ENCODE peak calls at places on chromosomes 7 and 10, in seven cellular contexts. One of them, this sample, is unnamed.

GRCh38 chr7:3760696-3761095 is 459.6 kb downstream of the SDK1 start:
- DNase-seq in ascending aorta: no peak
- DNase-seq in Karpas-422: no peak
- DNase-seq in cardiac muscle cell: no peak
- DNase-seq in lower lobe of right lung: no peak
- DNase-seq in HCT116: no peak
- DNase-seq in Caco-2: no peak
- DNase-seq in this sample: no peak

GRCh38 chr7:97004931-97005763 is at the start of gene DLX6:
- DNase-seq in HCT116: no peak
- DNase-seq in lower lobe of right lung: no peak
- DNase-seq in Caco-2: peak; percentile 90
- DNase-seq in Karpas-422: no peak
- DNase-seq in cardiac muscle cell: peak; percentile 32
- DNase-seq in ascending aorta: no peak
- DNase-seq in this sample: no peak

GRCh38 chr7:85529831-85530230 is 343.0 kb upstream of the SEMA3D start:
- DNase-seq in Caco-2: no peak
- DNase-seq in ascending aorta: no peak
- DNase-seq in cardiac muscle cell: peak; percentile 87
- DNase-seq in Karpas-422: no peak
- DNase-seq in lower lobe of right lung: no peak
- DNase-seq in HCT116: no peak
- DNase-seq in this sample: no peak

GRCh38 chr7:17559388-17559787 is 260.9 kb downstream of the AHR start:
- DNase-seq in lower lobe of right lung: no peak
- DNase-seq in Karpas-422: no peak
- DNase-seq in Caco-2: no peak
- DNase-seq in cardiac muscle cell: no peak
- DNase-seq in ascending aorta: no peak
- DNase-seq in HCT116: no peak
- DNase-seq in this sample: no peak

GRCh38 chr10:34002896-34003295 is 668.4 kb upstream of the NRP1 start:
- DNase-seq in Caco-2: no peak
- DNase-seq in cardiac muscle cell: no peak
- DNase-seq in lower lobe of right lung: no peak
- DNase-seq in Karpas-422: no peak
- DNase-seq in HCT116: no peak
- DNase-seq in ascending aorta: no peak
- DNase-seq in this sample: no peak

GRCh38 chr7:141053626-141054025 is 20.2 kb upstream of the TMEM178B start:
- DNase-seq in HCT116: no peak
- DNase-seq in Karpas-422: no peak
- DNase-seq in ascending aorta: no peak
- DNase-seq in lower lobe of right lung: no peak
- DNase-seq in cardiac muscle cell: no peak
- DNase-seq in Caco-2: no peak
- DNase-seq in this sample: no peak

GRCh38 chr7:82050134-82050533 is 280.3 kb upstream of the HGF start:
- DNase-seq in Caco-2: peak; percentile 34
- DNase-seq in lower lobe of right lung: no peak
- DNase-seq in HCT116: peak; percentile 59
- DNase-seq in ascending aorta: no peak
- DNase-seq in Karpas-422: no peak
- DNase-seq in cardiac muscle cell: peak; percentile 89
- DNase-seq in this sample: no peak

GRCh38 chr7:122827763-122828162 is 58.5 kb downstream of the CADPS2 start:
- DNase-seq in cardiac muscle cell: no peak
- DNase-seq in Karpas-422: no peak
- DNase-seq in HCT116: no peak
- DNase-seq in lower lobe of right lung: no peak
- DNase-seq in ascending aorta: no peak
- DNase-seq in Caco-2: no peak
- DNase-seq in this sample: no peak

GRCh38 chr10:44924261-44925040 is 13.3 kb downstream of the TMEM72 start:
- DNase-seq in Karpas-422: no peak
- DNase-seq in ascending aorta: peak; percentile 53
- DNase-seq in HCT116: no peak
- DNase-seq in Caco-2: peak; percentile 33
- DNase-seq in lower lobe of right lung: no peak
- DNase-seq in cardiac muscle cell: no peak
- DNase-seq in this sample: no peak

GRCh38 chr10:74977913-74978847 is 133.3 kb upstream of the SAMD8 start:
- DNase-seq in ascending aorta: no peak
- DNase-seq in Karpas-422: no peak
- DNase-seq in Caco-2: no peak
- DNase-seq in cardiac muscle cell: no peak
- DNase-seq in lower lobe of right lung: no peak
- DNase-seq in HCT116: no peak
- DNase-seq in this sample: no peak

GRCh38 chr7:107998660-107999480 is 4.1 kb downstream of the LAMB1 start:
- DNase-seq in ascending aorta: no peak
- DNase-seq in Karpas-422: no peak
- DNase-seq in lower lobe of right lung: no peak
- DNase-seq in cardiac muscle cell: no peak
- DNase-seq in HCT116: no peak
- DNase-seq in Caco-2: no peak
- DNase-seq in this sample: no peak

GRCh38 chr7:154581251-154581890 is 421.6 kb downstream of the PAXIP1 start:
- DNase-seq in HCT116: no peak
- DNase-seq in Karpas-422: no peak
- DNase-seq in cardiac muscle cell: no peak
- DNase-seq in ascending aorta: no peak
- DNase-seq in lower lobe of right lung: no peak
- DNase-seq in Caco-2: no peak
- DNase-seq in this sample: no peak

GRCh38 chr10:129932182-129932581 is 31.9 kb downstream of the EBF3 start:
- DNase-seq in lower lobe of right lung: no peak
- DNase-seq in ascending aorta: no peak
- DNase-seq in cardiac muscle cell: no peak
- DNase-seq in Caco-2: no peak
- DNase-seq in Karpas-422: no peak
- DNase-seq in HCT116: no peak
- DNase-seq in this sample: no peak

GRCh38 chr7:23343102-23343501 is 44.0 kb downstream of the MALSU1 start:
- DNase-seq in ascending aorta: no peak
- DNase-seq in HCT116: no peak
- DNase-seq in cardiac muscle cell: no peak
- DNase-seq in lower lobe of right lung: no peak
- DNase-seq in Caco-2: no peak
- DNase-seq in Karpas-422: no peak
- DNase-seq in this sample: no peak

GRCh38 chr10:71724539-71724938 is 5.0 kb upstream of the C10orf105 start:
- DNase-seq in HCT116: no peak
- DNase-seq in cardiac muscle cell: no peak
- DNase-seq in Caco-2: no peak
- DNase-seq in Karpas-422: no peak
- DNase-seq in lower lobe of right lung: no peak
- DNase-seq in ascending aorta: no peak
- DNase-seq in this sample: no peak

GRCh38 chr10:77289027-77289501 is 348.5 kb downstream of the KCNMA1 start:
- DNase-seq in cardiac muscle cell: no peak
- DNase-seq in lower lobe of right lung: no peak
- DNase-seq in Karpas-422: no peak
- DNase-seq in ascending aorta: peak; percentile 40
- DNase-seq in HCT116: no peak
- DNase-seq in Caco-2: peak; percentile 50
- DNase-seq in this sample: no peak

GRCh38 chr7:86653919-86654659 is 10.4 kb downstream of the GRM3 start:
- DNase-seq in Karpas-422: peak; percentile 26
- DNase-seq in Caco-2: no peak
- DNase-seq in lower lobe of right lung: peak; percentile 46
- DNase-seq in cardiac muscle cell: peak; percentile 13
- DNase-seq in ascending aorta: no peak
- DNase-seq in HCT116: no peak
- DNase-seq in this sample: no peak

GRCh38 chr7:107632466-107632865 is 28.2 kb upstream of the SLC26A4 start:
- DNase-seq in ascending aorta: no peak
- DNase-seq in Caco-2: no peak
- DNase-seq in Karpas-422: no peak
- DNase-seq in cardiac muscle cell: no peak
- DNase-seq in HCT116: no peak
- DNase-seq in lower lobe of right lung: no peak
- DNase-seq in this sample: no peak

GRCh38 chr7:117019786-117020604 is 66.7 kb downstream of the ST7 start:
- DNase-seq in cardiac muscle cell: peak; percentile 95
- DNase-seq in HCT116: peak; percentile 54
- DNase-seq in ascending aorta: peak; percentile 79
- DNase-seq in Caco-2: peak; percentile 47
- DNase-seq in Karpas-422: no peak
- DNase-seq in lower lobe of right lung: peak; percentile 50
- DNase-seq in this sample: peak; percentile 15

GRCh38 chr7:7257899-7258692 is 75.8 kb downstream of the C1GALT1 start:
- DNase-seq in lower lobe of right lung: no peak
- DNase-seq in cardiac muscle cell: no peak
- DNase-seq in Caco-2: no peak
- DNase-seq in HCT116: no peak
- DNase-seq in ascending aorta: no peak
- DNase-seq in Karpas-422: peak; percentile 77
- DNase-seq in this sample: no peak

GRCh38 chr7:105106473-105106872 is 92.5 kb downstream of the KMT2E start:
- DNase-seq in ascending aorta: no peak
- DNase-seq in HCT116: no peak
- DNase-seq in Karpas-422: no peak
- DNase-seq in lower lobe of right lung: no peak
- DNase-seq in Caco-2: no peak
- DNase-seq in cardiac muscle cell: no peak
- DNase-seq in this sample: no peak
- H3K36me3 ChIP-seq in ascending aorta: peaks cover 58% of the 10 kb centered on the region
- H3K36me3 ChIP-seq in HCT116: peaks cover 53% of the 10 kb centered on the region
- H3K36me3 ChIP-seq in Karpas-422: peaks cover 81% of the 10 kb centered on the region
- H3K36me3 ChIP-seq in lower lobe of right lung: peaks cover 100% of the 10 kb centered on the region
- H3K36me3 ChIP-seq in Caco-2: peaks cover 6% of the 10 kb centered on the region
- H3K36me3 ChIP-seq in cardiac muscle cell: peaks cover 91% of the 10 kb centered on the region
- H3K36me3 ChIP-seq in this sample: peaks cover 95% of the 10 kb centered on the region

GRCh38 chr7:103778929-103779328 is 210.5 kb downstream of the RELN start:
- DNase-seq in HCT116: no peak
- DNase-seq in Caco-2: no peak
- DNase-seq in Karpas-422: no peak
- DNase-seq in lower lobe of right lung: no peak
- DNase-seq in ascending aorta: no peak
- DNase-seq in cardiac muscle cell: no peak
- DNase-seq in this sample: no peak
- H3K36me3 ChIP-seq in HCT116: no peaks in the 10 kb centered on the region
- H3K36me3 ChIP-seq in Caco-2: no peaks in the 10 kb centered on the region
- H3K36me3 ChIP-seq in Karpas-422: no peaks in the 10 kb centered on the region
- H3K36me3 ChIP-seq in lower lobe of right lung: no peaks in the 10 kb centered on the region
- H3K36me3 ChIP-seq in ascending aorta: no peaks in the 10 kb centered on the region
- H3K36me3 ChIP-seq in cardiac muscle cell: no peaks in the 10 kb centered on the region
- H3K36me3 ChIP-seq in this sample: no peaks in the 10 kb centered on the region

GRCh38 chr10:865924-866576 is 65.5 kb downstream of the LARP4B start:
- DNase-seq in lower lobe of right lung: no peak
- DNase-seq in Caco-2: no peak
- DNase-seq in HCT116: no peak
- DNase-seq in ascending aorta: no peak
- DNase-seq in cardiac muscle cell: no peak
- DNase-seq in Karpas-422: no peak
- DNase-seq in this sample: no peak
- H3K36me3 ChIP-seq in lower lobe of right lung: peaks cover 68% of the 10 kb centered on the region
- H3K36me3 ChIP-seq in Caco-2: peaks cover 8% of the 10 kb centered on the region
- H3K36me3 ChIP-seq in HCT116: peaks cover 12% of the 10 kb centered on the region
- H3K36me3 ChIP-seq in ascending aorta: peaks cover 15% of the 10 kb centered on the region
- H3K36me3 ChIP-seq in cardiac muscle cell: peaks cover 5% of the 10 kb centered on the region
- H3K36me3 ChIP-seq in Karpas-422: peaks cover 44% of the 10 kb centered on the region
- H3K36me3 ChIP-seq in this sample: no peaks in the 10 kb centered on the region

GRCh38 chr10:122227754-122228153 is 43.3 kb upstream of the BTBD16 start:
- DNase-seq in ascending aorta: no peak
- DNase-seq in cardiac muscle cell: no peak
- DNase-seq in Karpas-422: no peak
- DNase-seq in lower lobe of right lung: no peak
- DNase-seq in Caco-2: no peak
- DNase-seq in HCT116: no peak
- DNase-seq in this sample: no peak
- H3K36me3 ChIP-seq in ascending aorta: peaks cover 48% of the 10 kb centered on the region
- H3K36me3 ChIP-seq in cardiac muscle cell: peaks cover 62% of the 10 kb centered on the region
- H3K36me3 ChIP-seq in Karpas-422: no peaks in the 10 kb centered on the region
- H3K36me3 ChIP-seq in lower lobe of right lung: peaks cover 99% of the 10 kb centered on the region
- H3K36me3 ChIP-seq in Caco-2: peaks cover 7% of the 10 kb centered on the region
- H3K36me3 ChIP-seq in HCT116: peaks cover 5% of the 10 kb centered on the region
- H3K36me3 ChIP-seq in this sample: peaks cover 72% of the 10 kb centered on the region

DNA sequence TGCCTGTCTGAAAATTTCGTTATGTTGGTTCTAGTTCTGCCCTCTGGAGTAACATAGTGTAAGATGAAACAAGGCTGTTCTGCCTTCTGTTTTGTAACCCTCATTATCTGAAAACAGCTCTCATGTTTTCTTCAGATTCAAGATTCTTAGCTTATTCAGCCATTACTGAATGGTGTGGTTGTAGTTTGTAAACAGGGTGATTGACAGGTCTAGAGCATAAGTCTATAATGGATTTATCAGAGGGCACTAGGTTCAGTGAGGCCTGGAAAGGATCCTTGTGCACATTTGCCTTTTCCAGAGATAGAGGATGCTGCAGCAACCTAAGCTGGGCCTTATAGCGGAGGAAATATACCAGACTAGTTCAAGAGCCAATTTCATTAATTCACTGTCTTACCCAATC is 6.1 kb downstream of the ZNF398 start:
- DNase-seq in HCT116: no peak
- DNase-seq in Caco-2: no peak
- DNase-seq in Karpas-422: no peak
- DNase-seq in cardiac muscle cell: no peak
- DNase-seq in ascending aorta: no peak
- DNase-seq in lower lobe of right lung: no peak
- DNase-seq in this sample: no peak
- H3K36me3 ChIP-seq in HCT116: peaks cover 2% of the 10 kb centered on the region
- H3K36me3 ChIP-seq in Caco-2: peaks cover 3% of the 10 kb centered on the region
- H3K36me3 ChIP-seq in Karpas-422: peaks cover 14% of the 10 kb centered on the region
- H3K36me3 ChIP-seq in cardiac muscle cell: peaks cover 8% of the 10 kb centered on the region
- H3K36me3 ChIP-seq in ascending aorta: peaks cover 19% of the 10 kb centered on the region
- H3K36me3 ChIP-seq in lower lobe of right lung: peaks cover 41% of the 10 kb centered on the region
- H3K36me3 ChIP-seq in this sample: no peaks in the 10 kb centered on the region

GRCh38 chr10:50526185-50526584 is 97.6 kb downstream of the SGMS1 start:
- DNase-seq in lower lobe of right lung: no peak
- DNase-seq in cardiac muscle cell: no peak
- DNase-seq in Karpas-422: no peak
- DNase-seq in Caco-2: no peak
- DNase-seq in ascending aorta: no peak
- DNase-seq in HCT116: no peak
- DNase-seq in this sample: no peak
- H3K36me3 ChIP-seq in lower lobe of right lung: no peaks in the 10 kb centered on the region
- H3K36me3 ChIP-seq in cardiac muscle cell: no peaks in the 10 kb centered on the region
- H3K36me3 ChIP-seq in Karpas-422: no peaks in the 10 kb centered on the region
- H3K36me3 ChIP-seq in Caco-2: no peaks in the 10 kb centered on the region
- H3K36me3 ChIP-seq in ascending aorta: no peaks in the 10 kb centered on the region
- H3K36me3 ChIP-seq in HCT116: no peaks in the 10 kb centered on the region
- H3K36me3 ChIP-seq in this sample: no peaks in the 10 kb centered on the region